ENCODE peak calls at places on chromosomes 16 and 17, in four cellular contexts. Z is HEK293T, T is T follicular helper cell, V is H7. L is an unnamed sample.

GRCh38 chr17:45129940-45130639 is 2.2 kb downstream of the PLCD3 start:
- DNase-seq in T (no peak), V (peak), Z (no peak), L (no peak)

GRCh38 chr16:50296807-50297206 is 30.5 kb downstream of the ADCY7 start:
- DNase-seq in V (peak), T (no peak), Z (no peak), L (no peak)

GRCh38 chr16:83623091-83623730 is 184.6 kb upstream of the HSBP1 start:
- DNase-seq in Z (no peak), V (no peak), T (no peak), L (peak)

GRCh38 chr16:14232106-14232890 is 161.2 kb downstream of the MRTFB start:
- DNase-seq in V (no peak), T (no peak), Z (no peak), L (no peak)

GRCh38 chr17:33038740-33039139 is 47.1 kb downstream of the SPACA3 start:
- DNase-seq in T (no peak), Z (peak), V (peak), L (peak)

GRCh38 chr17:29747660-29748059 is 124.9 kb upstream of the CORO6 start:
- DNase-seq in T (no peak), Z (no peak), V (no peak), L (no peak)

GRCh38 chr16:4316103-4316731 is 350 bp downstream of the GLIS2 start:
- DNase-seq in Z (peak), T (no peak), V (peak), L (no peak)

GRCh38 chr17:80879723-80880649 is 111.7 kb upstream of the CHMP6 start:
- DNase-seq in T (no peak), Z (no peak), V (no peak), L (no peak)